ENCODE peak calls at places on chromosomes 7 and 10, in four cellular contexts. Z is LHCN-M2, A is amniotic epithelial cell, D is left ventricle myocardium superior. K is an unnamed sample.
A peak's percentile ranks its signal among the peaks of the same experiment; 100 is the strongest.

GRCh38 chr7:90474284-90475210 is 5.1 kb downstream of the PTTG1IP2 start:
- DNase-seq in Z (peak; percentile 97), A (peak; percentile 77), D (no peak), K (peak; percentile 33)

GRCh38 chr10:28858641-28859040 is 181.3 kb downstream of the BAMBI start:
- DNase-seq in Z (no peak), A (peak; percentile 16), D (no peak), K (peak; percentile 42)

GRCh38 chr10:76779821-76780281 is 857.8 kb downstream of the KCNMA1 start:
- DNase-seq in A (no peak), D (no peak), Z (no peak), K (peak; percentile 21)

GRCh38 chr7:101543846-101544245 is 85.2 kb downstream of the MYL10 start:
- DNase-seq in D (no peak), A (no peak), Z (no peak), K (no peak)

GRCh38 chr10:73647211-73647874 is 6.1 kb upstream of the MYOZ1 start:
- DNase-seq in Z (no peak), D (peak; percentile 77), A (peak; percentile 27), K (peak; percentile 28)

GRCh38 chr7:67937717-67938191 is 941.1 kb downstream of the TYW1 start:
- DNase-seq in Z (no peak), D (no peak), A (peak; percentile 1), K (peak; percentile 25)

GRCh38 chr10:102113956-102114857 is 6.0 kb downstream of the LDB1 start:
- DNase-seq in A (no peak), D (peak; percentile 58), Z (peak; percentile 49), K (no peak)

GRCh38 chr7:26522633-26523032 is 231.0 kb downstream of the SNX10 start:
- DNase-seq in A (no peak), D (no peak), Z (no peak), K (no peak)

GRCh38 chr10:75294866-75295692 is 59.3 kb upstream of the COMTD1 start:
- DNase-seq in D (peak; percentile 86), A (peak; percentile 80), Z (peak; percentile 69), K (peak; percentile 70)

GRCh38 chr7:29619848-29620247 is 56.2 kb downstream of the PRR15 start:
- DNase-seq in D (no peak), A (no peak), Z (no peak), K (no peak)

GRCh38 chr7:103824251-103824650 is 165.2 kb downstream of the RELN start:
- DNase-seq in A (no peak), Z (no peak), D (no peak), K (no peak)

GRCh38 chr7:158685727-158686126 is 18.9 kb downstream of the NCAPG2 start:
- DNase-seq in D (no peak), A (peak; percentile 83), Z (peak; percentile 60), K (peak; percentile 58)

GRCh38 chr7:151080091-151080521 is 503 bp downstream of the FASTK start:
- DNase-seq in Z (peak; percentile 48), D (peak; percentile 52), A (no peak), K (peak; percentile 46)